ENCODE peak calls at places on chromosomes 2 and 18, in nine cellular contexts. W, B, U, N, O, D, E, Z and G are unnamed samples.

GRCh38 chr2:67752964-67753363 is 309.8 kb downstream of the C1D start:
- DNase-seq in W (peak), B (no peak), U (no peak), N (no peak), O (no peak), D (no peak), E (peak), Z (peak), G (peak)

GRCh38 chr18:76465630-76466409 is 29.2 kb downstream of the ZNF516 start:
- DNase-seq in W (no peak), B (no peak), U (no peak), N (no peak), O (no peak), D (no peak), E (no peak), Z (no peak), G (no peak)

GRCh38 chr2:29025711-29026110 is 44.6 kb downstream of the TOGARAM2 start:
- DNase-seq in W (no peak), B (no peak), U (no peak), N (no peak), O (no peak), D (no peak), E (no peak), Z (no peak), G (no peak)

GRCh38 chr2:181077128-181077709 is 96.8 kb downstream of the UBE2E3 start:
- DNase-seq in W (peak), B (no peak), U (peak), N (no peak), O (no peak), D (peak), E (no peak), Z (peak), G (peak)

GRCh38 chr2:88880441-88880953 is 189.0 kb downstream of the RPIA start:
- DNase-seq in W (peak), B (peak), U (peak), N (no peak), O (no peak), D (peak), E (no peak), Z (peak), G (peak)

GRCh38 chr18:8870528-8870927 is 165.2 kb downstream of the MTCL1 start:
- DNase-seq in W (no peak), B (no peak), U (no peak), N (no peak), O (no peak), D (no peak), E (no peak), Z (peak), G (no peak)

GRCh38 chr2:43020990-43021677 is 205.3 kb downstream of the ZFP36L2 start:
- DNase-seq in W (no peak), B (no peak), U (no peak), N (no peak), O (no peak), D (no peak), E (no peak), Z (no peak), G (no peak)

GRCh38 chr2:132441051-132441450 is 24.4 kb downstream of the GPR39 start:
- DNase-seq in W (no peak), B (no peak), U (no peak), N (no peak), O (no peak), D (no peak), E (no peak), Z (no peak), G (no peak)

GRCh38 chr2:65630643-65631042 is 198.2 kb upstream of the SPRED2 start:
- DNase-seq in W (peak), B (no peak), U (no peak), N (peak), O (no peak), D (no peak), E (peak), Z (peak), G (peak)

GRCh38 chr18:8658858-8659485 is 46.4 kb upstream of the MTCL1 start:
- DNase-seq in W (no peak), B (no peak), U (no peak), N (no peak), O (no peak), D (no peak), E (no peak), Z (no peak), G (no peak)

GRCh38 chr18:9631814-9632496 is 17.6 kb upstream of the PPP4R1 start:
- DNase-seq in W (peak), B (no peak), U (peak), N (no peak), O (no peak), D (no peak), E (peak), Z (peak), G (peak)

GRCh38 chr2:44578401-44579135 is 216.8 kb downstream of the CAMKMT start:
- DNase-seq in W (peak), B (no peak), U (no peak), N (no peak), O (no peak), D (no peak), E (peak), Z (peak), G (peak)

GRCh38 chr2:70113396-70114100 is 26.3 kb downstream of the PCBP1 start:
- DNase-seq in W (no peak), B (no peak), U (no peak), N (no peak), O (no peak), D (no peak), E (no peak), Z (no peak), G (no peak)

GRCh38 chr2:179579744-179580143 is 281.7 kb downstream of the ZNF385B start:
- DNase-seq in W (no peak), B (no peak), U (peak), N (no peak), O (no peak), D (no peak), E (no peak), Z (no peak), G (no peak)

GRCh38 chr2:186569906-186570305 is 19.9 kb upstream of the ITGAV start:
- DNase-seq in W (no peak), B (no peak), U (peak), N (peak), O (no peak), D (no peak), E (no peak), Z (no peak), G (no peak)

GRCh38 chr2:221817052-221817451 is 244.9 kb upstream of the EPHA4 start:
- DNase-seq in W (peak), B (no peak), U (no peak), N (no peak), O (no peak), D (no peak), E (no peak), Z (peak), G (peak)

GRCh38 chr18:40531061-40531460 is 1424.0 kb upstream of the PIK3C3 start:
- DNase-seq in W (no peak), B (no peak), U (no peak), N (no peak), O (no peak), D (no peak), E (no peak), Z (no peak), G (no peak)

GRCh38 chr18:48785091-48785614 is 165.6 kb downstream of the SMAD7 start:
- DNase-seq in W (no peak), B (peak), U (no peak), N (no peak), O (no peak), D (peak), E (no peak), Z (no peak), G (no peak)

GRCh38 chr2:202249521-202249850 is 11.1 kb upstream of the SUMO1 start:
- DNase-seq in W (no peak), B (no peak), U (peak), N (no peak), O (no peak), D (no peak), E (no peak), Z (peak), G (peak)

GRCh38 chr18:22265838-22266237 is 96.4 kb downstream of the GATA6 start:
- DNase-seq in W (no peak), B (no peak), U (no peak), N (no peak), O (no peak), D (no peak), E (no peak), Z (no peak), G (no peak)

GRCh38 chr2:222000326-222000725 is 298.5 kb downstream of the PAX3 start:
- DNase-seq in W (peak), B (no peak), U (peak), N (no peak), O (no peak), D (no peak), E (peak), Z (peak), G (peak)

GRCh38 chr18:35549515-35549914 is 32.0 kb upstream of the GALNT1 start:
- DNase-seq in W (no peak), B (no peak), U (no peak), N (no peak), O (no peak), D (no peak), E (no peak), Z (no peak), G (no peak)

GRCh38 chr18:78810706-78811105 is 168.9 kb upstream of the SALL3 start:
- DNase-seq in W (no peak), B (no peak), U (no peak), N (no peak), O (no peak), D (no peak), E (no peak), Z (no peak), G (no peak)

GRCh38 chr2:86032861-86033595 is 72.7 kb downstream of the POLR1A start:
- DNase-seq in W (no peak), B (no peak), U (no peak), N (no peak), O (no peak), D (no peak), E (no peak), Z (no peak), G (no peak)

GRCh38 chr18:62538881-62539280 is 16.1 kb downstream of the ZCCHC2 start:
- DNase-seq in W (no peak), B (no peak), U (no peak), N (no peak), O (no peak), D (no peak), E (no peak), Z (no peak), G (no peak)

GRCh38 chr2:190447766-190448165 is 39.6 kb downstream of the MFSD6 start:
- DNase-seq in W (no peak), B (no peak), U (no peak), N (no peak), O (no peak), D (no peak), E (no peak), Z (no peak), G (no peak)

GRCh38 chr2:168751104-168751768 is 51.2 kb upstream of the NOSTRIN start:
- DNase-seq in W (no peak), B (peak), U (no peak), N (no peak), O (no peak), D (peak), E (no peak), Z (no peak), G (no peak)

GRCh38 chr2:32711219-32711618 is 83.4 kb downstream of the TTC27 start:
- DNase-seq in W (peak), B (no peak), U (no peak), N (no peak), O (no peak), D (no peak), E (peak), Z (peak), G (peak)

GRCh38 chr2:69572640-69573039 is 70.9 kb downstream of the AAK1 start:
- DNase-seq in W (peak), B (no peak), U (peak), N (no peak), O (no peak), D (no peak), E (no peak), Z (peak), G (peak)

GRCh38 chr2:240402566-240403295 is 32.7 kb upstream of the GPC1 start:
- DNase-seq in W (no peak), B (peak), U (no peak), N (peak), O (no peak), D (no peak), E (no peak), Z (no peak), G (no peak)

GRCh38 chr18:58394607-58395425 is 234.1 kb downstream of the ALPK2 start:
- DNase-seq in W (no peak), B (no peak), U (no peak), N (peak), O (no peak), D (no peak), E (no peak), Z (peak), G (peak)

GRCh38 chr18:8045890-8046289 is 478.8 kb downstream of the PTPRM start:
- DNase-seq in W (no peak), B (peak), U (no peak), N (no peak), O (no peak), D (no peak), E (no peak), Z (peak), G (peak)

GRCh38 chr2:206260427-206261012 is 13.9 kb upstream of the ZDBF2 start:
- DNase-seq in W (peak), B (no peak), U (no peak), N (no peak), O (no peak), D (no peak), E (no peak), Z (peak), G (peak)

GRCh38 chr2:213995400-213996105 is 415.3 kb upstream of the VWC2L start:
- DNase-seq in W (peak), B (no peak), U (peak), N (no peak), O (no peak), D (no peak), E (peak), Z (peak), G (peak)

GRCh38 chr2:157820202-157820601 is 55.9 kb downstream of the ACVR1 start:
- DNase-seq in W (peak), B (no peak), U (no peak), N (no peak), O (no peak), D (no peak), E (no peak), Z (no peak), G (no peak)

GRCh38 chr2:237101118-237101979 is 15.7 kb downstream of the COPS8 start:
- DNase-seq in W (no peak), B (no peak), U (no peak), N (no peak), O (no peak), D (no peak), E (no peak), Z (no peak), G (no peak)

GRCh38 chr2:239175181-239175580 is 225.6 kb downstream of the HDAC4 start:
- DNase-seq in W (no peak), B (no peak), U (no peak), N (peak), O (no peak), D (no peak), E (no peak), Z (no peak), G (no peak)

GRCh38 chr18:60202702-60203101 is 169.9 kb downstream of the MC4R start:
- DNase-seq in W (no peak), B (no peak), U (no peak), N (no peak), O (no peak), D (no peak), E (no peak), Z (no peak), G (no peak)

GRCh38 chr2:197045115-197045514 is 118.6 kb upstream of the PGAP1 start:
- DNase-seq in W (no peak), B (no peak), U (no peak), N (no peak), O (no peak), D (no peak), E (no peak), Z (no peak), G (no peak)

GRCh38 chr18:36471393-36471792 is 173.9 kb downstream of the FHOD3 start:
- DNase-seq in W (no peak), B (no peak), U (no peak), N (no peak), O (no peak), D (no peak), E (no peak), Z (no peak), G (no peak)